ENCODE peak calls at places on chromosomes 16 and 17, in five cellular contexts. Y is AG10803, B is T-helper 2 cell, U is endothelial cell, L is aorta. Z is an unnamed sample.

GRCh38 chr16:88652763-88653065 is 1.9 kb upstream of the CYBA start:
- DNase-seq in Y (no peak), B (no peak), U (no peak), L (no peak), Z (no peak)

GRCh38 chr17:73145641-73146040 is 19.2 kb upstream of the SSTR2 start:
- DNase-seq in Y (no peak), B (no peak), U (no peak), L (no peak), Z (no peak)

GRCh38 chr17:35896011-35896587 is 15.9 kb upstream of the CCL5 start:
- DNase-seq in Y (no peak), B (no peak), U (no peak), L (no peak), Z (no peak)

GRCh38 chr16:57245472-57246113 is 534 bp downstream of the ARL2BP start:
- DNase-seq in Y (peak; percentile 12), B (no peak), U (peak; percentile 18), L (no peak), Z (peak; percentile 6)

GRCh38 chr17:17205368-17206148 is 575 bp downstream of the PLD6 start:
- DNase-seq in Y (peak; percentile 55), B (peak; percentile 51), U (no peak), L (peak; percentile 87), Z (peak; percentile 37)

GRCh38 chr16:67733734-67734470 is 14.8 kb upstream of the GFOD2 start:
- DNase-seq in Y (no peak), B (no peak), U (no peak), L (peak; percentile 30), Z (no peak)

GRCh38 chr16:1290860-1291575 is 18.4 kb upstream of the UBE2I start:
- DNase-seq in Y (no peak), B (no peak), U (no peak), L (no peak), Z (no peak)

GRCh38 chr16:78340590-78340989 is 241.1 kb downstream of the WWOX start:
- DNase-seq in Y (no peak), B (no peak), U (no peak), L (no peak), Z (no peak)

GRCh38 chr16:57027067-57027466 is 37.7 kb downstream of the NLRC5 start:
- DNase-seq in Y (no peak), B (no peak), U (no peak), L (no peak), Z (no peak)

GRCh38 chr17:79137791-79138190 is 63.2 kb downstream of the ENGASE start:
- DNase-seq in Y (no peak), B (no peak), U (no peak), L (no peak), Z (no peak)

GRCh38 chr17:61452301-61453290 is at the start of gene TBX4:
- DNase-seq in Y (no peak), B (no peak), U (no peak), L (no peak), Z (no peak)

GRCh38 chr16:22948058-22948602 is 134.2 kb downstream of the HS3ST2 start:
- DNase-seq in Y (no peak), B (no peak), U (no peak), L (peak; percentile 76), Z (no peak)

GRCh38 chr16:30518552-30518951 is 7.8 kb downstream of the ZNF768 start:
- DNase-seq in Y (no peak), B (no peak), U (no peak), L (no peak), Z (no peak)

GRCh38 chr16:58859958-58860669 is 126.0 kb upstream of the GOT2 start:
- DNase-seq in Y (no peak), B (no peak), U (no peak), L (no peak), Z (no peak)

GRCh38 chr17:9016941-9017552 is 4.3 kb upstream of the NTN1 start:
- DNase-seq in Y (no peak), B (no peak), U (no peak), L (no peak), Z (no peak)

GRCh38 chr16:78748471-78748929 is 649.0 kb downstream of the WWOX start:
- DNase-seq in Y (no peak), B (no peak), U (no peak), L (no peak), Z (no peak)

GRCh38 chr16:87240211-87241134 is 76.7 kb downstream of the C16orf95 start:
- DNase-seq in Y (peak; percentile 62), B (no peak), U (no peak), L (no peak), Z (peak; percentile 76)

GRCh38 chr16:48367443-48368049 is 17.7 kb downstream of the SIAH1 start:
- DNase-seq in Y (no peak), B (no peak), U (no peak), L (no peak), Z (no peak)

GRCh38 chr16:84266451-84266850 is 26.6 kb upstream of the KCNG4 start:
- DNase-seq in Y (peak; percentile 32), B (no peak), U (peak; percentile 62), L (no peak), Z (peak; percentile 75)

GRCh38 chr17:75778861-75779249 is 5.8 kb upstream of the UNK start:
- DNase-seq in Y (no peak), B (no peak), U (peak; percentile 65), L (no peak), Z (no peak)

GRCh38 chr17:1486802-1487695 is 5.4 kb downstream of the MYO1C start:
- DNase-seq in Y (peak; percentile 81), B (peak; percentile 65), U (peak; percentile 31), L (peak; percentile 97), Z (peak; percentile 26)

GRCh38 chr17:59521465-59522126 is 43.8 kb upstream of the DHX40 start:
- DNase-seq in Y (peak; percentile 42), B (peak; percentile 45), U (peak; percentile 75), L (peak; percentile 81), Z (peak; percentile 52)

Z was measured in RPMI7951.